ENCODE peak calls at places on chromosome 10, in four cellular contexts. I is fibroblast of villous mesenchyme, M is neuronal stem cell, E is H7. N is an unnamed sample.

GRCh38 chr10:42977032-42977416 is 99.8 kb upstream of the RET start:
- DNase-seq in E (no peak), M (no peak), I (no peak), N (no peak)

GRCh38 chr10:14834588-14834987 is 3.2 kb downstream of the CDNF start:
- DNase-seq in E (no peak), M (no peak), I (no peak), N (no peak)

GRCh38 chr10:132543916-132544743 is 6.5 kb downstream of the INPP5A start:
- DNase-seq in I (no peak), M (no peak), E (peak), N (no peak)

GRCh38 chr10:76675951-76676587 is 961.5 kb downstream of the KCNMA1 start:
- DNase-seq in I (peak), E (no peak), M (no peak), N (peak)

GRCh38 chr10:7561216-7561893 is 105.4 kb downstream of the ITIH5 start:
- DNase-seq in M (no peak), I (no peak), E (peak), N (peak)

GRCh38 chr10:17733620-17734019 is 18.4 kb upstream of the TMEM236 start:
- DNase-seq in I (no peak), M (no peak), E (no peak), N (no peak)

GRCh38 chr10:63120554-63120953 is 12.6 kb upstream of the NRBF2 start:
- DNase-seq in E (no peak), I (peak), M (no peak), N (peak)

GRCh38 chr10:68346774-68347173 is 14.0 kb upstream of the PBLD start:
- DNase-seq in M (no peak), I (no peak), E (no peak), N (no peak)

GRCh38 chr10:18658301-18658991 is 785 bp upstream of the ARL5B start:
- DNase-seq in I (peak), E (no peak), M (no peak), N (peak)

GRCh38 chr10:86758231-86759072 is 2.0 kb downstream of the BMPR1A start:
- DNase-seq in I (no peak), E (no peak), M (no peak), N (no peak)

GRCh38 chr10:127679642-127680255 is 57.2 kb upstream of the FOXI2 start:
- DNase-seq in I (no peak), E (no peak), M (no peak), N (no peak)

GRCh38 chr10:15792777-15793176 is 67.5 kb downstream of the MINDY3 start:
- DNase-seq in E (no peak), M (no peak), I (no peak), N (no peak)

GRCh38 chr10:47183726-47184084 is 116.3 kb upstream of the GDF10 start:
- DNase-seq in E (no peak), M (no peak), I (no peak), N (peak)

GRCh38 chr10:77037735-77038411 is 599.7 kb downstream of the KCNMA1 start:
- DNase-seq in M (peak), I (no peak), E (peak), N (no peak)

GRCh38 chr10:71521504-71522290 is 125.0 kb downstream of the CDH23 start:
- DNase-seq in M (no peak), E (no peak), I (no peak), N (no peak)

GRCh38 chr10:68088744-68089143 is 13.7 kb upstream of the HERC4 start:
- DNase-seq in I (peak), M (no peak), E (no peak), N (peak)

GRCh38 chr10:101130984-101131961 is at the start of gene TLX1:
- DNase-seq in M (no peak), E (peak), I (no peak), N (no peak)

GRCh38 chr10:12843296-12843945 is 158.1 kb downstream of the CCDC3 start:
- DNase-seq in E (no peak), M (no peak), I (no peak), N (no peak)

GRCh38 chr10:1186693-1186990 is 130.5 kb downstream of the WDR37 start:
- DNase-seq in M (no peak), E (no peak), I (no peak), N (no peak)

GRCh38 chr10:94614558-94614957 is 69.0 kb downstream of the HELLS start:
- DNase-seq in I (no peak), E (no peak), M (no peak), N (no peak)

GRCh38 chr10:71719464-71720303 is at the start of gene C10orf105:
- DNase-seq in M (no peak), I (no peak), E (peak), N (no peak)

GRCh38 chr10:17562572-17562971 is 54.6 kb downstream of the HACD1 start:
- DNase-seq in E (peak), I (peak), M (no peak), N (peak)

GRCh38 chr10:122487231-122487765 is 25.9 kb downstream of the HTRA1 start:
- DNase-seq in M (no peak), E (no peak), I (peak), N (no peak)

GRCh38 chr10:117540640-117541404 is 1.7 kb upstream of the EMX2 start:
- DNase-seq in E (no peak), M (no peak), I (no peak), N (no peak)

GRCh38 chr10:117542706-117543244 is at the start of gene EMX2:
- DNase-seq in M (no peak), E (no peak), I (no peak), N (no peak)

GRCh38 chr10:117539903-117540639 is 2.5 kb upstream of the EMX2 start:
- DNase-seq in E (no peak), M (no peak), I (no peak), N (no peak)

GRCh38 chr10:117541909-117542705 is 439 bp upstream of the EMX2 start:
- DNase-seq in M (peak), I (peak), E (peak), N (peak)

DNA sequence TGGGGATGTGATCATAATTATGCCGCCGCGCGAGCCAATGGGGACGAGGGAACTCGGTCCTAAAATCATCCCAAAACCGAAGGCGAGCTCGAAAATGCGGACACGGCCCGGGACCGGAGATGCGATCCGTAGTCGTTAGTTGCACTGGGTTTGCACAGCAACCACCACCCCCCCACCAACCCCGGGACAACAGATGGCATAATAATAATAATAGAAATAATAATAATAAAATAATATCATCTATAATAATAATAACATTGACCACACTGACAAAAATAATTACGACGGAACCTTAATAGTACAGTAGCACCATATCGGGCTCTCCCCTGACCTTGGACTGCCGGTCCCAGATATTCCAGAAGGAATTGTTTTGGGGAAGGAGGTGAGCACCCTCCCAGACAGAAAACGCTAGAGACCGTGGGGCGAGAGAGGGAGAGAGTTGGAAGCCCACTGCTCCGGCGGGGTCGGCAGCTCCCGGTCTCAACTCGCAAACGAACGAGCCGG is 1.1 kb upstream of the EMX2 start:
- DNase-seq in I (peak), M (peak), E (peak), N (peak)
- H3K4me3 ChIP-seq in I (peak), M (no peak), E (peak), N (peak)

GRCh38 chr10:102241037-102241443 is 272 bp downstream of the PITX3 start:
- DNase-seq in E (peak), M (no peak), I (peak), N (no peak)
- H3K4me3 ChIP-seq in E (peak), M (peak), I (peak), N (peak)

DNA sequence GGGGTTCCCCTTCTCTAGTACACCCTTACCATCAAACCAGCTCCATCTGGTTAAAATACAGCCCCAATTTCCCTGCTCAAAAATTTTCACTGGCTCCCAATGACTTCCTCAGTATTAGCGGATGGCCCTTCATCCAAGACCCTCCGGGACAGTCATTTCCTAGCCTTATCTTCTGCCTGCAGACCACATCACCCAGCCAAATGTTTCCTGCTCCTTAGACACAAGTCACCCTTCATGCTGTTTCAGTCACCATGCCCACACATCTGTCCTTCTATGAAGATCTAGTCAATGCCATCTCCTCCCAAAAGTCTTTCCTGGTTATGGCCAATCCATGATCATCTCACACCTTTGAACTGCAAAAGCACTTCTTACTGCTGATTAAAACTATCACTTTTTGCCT is 45.2 kb downstream of the PARD3 start:
- DNase-seq in M (no peak), I (no peak), E (no peak), N (no peak)
- H3K4me3 ChIP-seq in M (no peak), I (no peak), E (no peak), N (no peak)

GRCh38 chr10:75432176-75432575 is 752 bp downstream of the LRMDA start:
- DNase-seq in M (no peak), I (no peak), E (no peak), N (no peak)
- H3K4me3 ChIP-seq in M (no peak), I (no peak), E (no peak), N (no peak)

GRCh38 chr10:70130878-70131559 is 1.6 kb downstream of the AIFM2 start:
- DNase-seq in M (no peak), E (peak), I (peak), N (peak)
- H3K4me3 ChIP-seq in M (no peak), E (no peak), I (peak), N (no peak)